ENCODE peak calls at places on chromosomes 3 and 15, in ten cellular contexts. T, X, P, Z, C, R, J, E, Q and H are unnamed samples.

GRCh38 chr3:60542981-60543380 is 708.3 kb downstream of the FHIT start:
- DNase-seq in X (no peak), P (no peak), C (no peak), T (no peak), Z (no peak), J (peak; percentile 66), Q (no peak), R (no peak), E (no peak), H (no peak)

GRCh38 chr3:38521391-38521987 is 25.3 kb downstream of the EXOG start:
- DNase-seq in Q (peak; percentile 73), E (peak; percentile 85), J (no peak), T (peak; percentile 66), Z (peak; percentile 77), R (peak; percentile 70), C (peak; percentile 62), X (peak; percentile 47), P (peak; percentile 68), H (peak; percentile 57)

GRCh38 chr3:30538787-30539186 is 67.6 kb upstream of the TGFBR2 start:
- DNase-seq in J (no peak), T (no peak), R (no peak), Q (no peak), Z (no peak), P (no peak), C (peak; percentile 4), E (no peak), X (peak; percentile 18), H (no peak)

GRCh38 chr3:105483476-105483875 is 116.8 kb downstream of the ALCAM start:
- DNase-seq in J (no peak), C (no peak), Q (no peak), Z (no peak), T (no peak), X (no peak), R (no peak), P (no peak), E (no peak), H (no peak)

GRCh38 chr3:908839-909238 is 184.0 kb upstream of the CNTN6 start:
- DNase-seq in Q (no peak), E (no peak), T (no peak), Z (no peak), X (no peak), P (no peak), R (no peak), J (no peak), C (no peak), H (no peak)

GRCh38 chr3:78613366-78614008 is 1154.3 kb downstream of the ROBO1 start:
- DNase-seq in T (no peak), Z (peak; percentile 23), E (no peak), Q (no peak), P (no peak), C (no peak), X (no peak), J (no peak), R (no peak), H (no peak)

GRCh38 chr3:51385621-51386091 is 565 bp downstream of the MANF start:
- DNase-seq in E (peak; percentile 15), R (no peak), Z (no peak), T (no peak), J (no peak), X (no peak), C (no peak), P (no peak), Q (no peak), H (no peak)

GRCh38 chr3:17063591-17063990 is 178.8 kb downstream of the PLCL2 start:
- DNase-seq in Q (no peak), C (no peak), R (no peak), T (no peak), X (no peak), Z (no peak), P (no peak), E (no peak), J (no peak), H (no peak)

GRCh38 chr3:65883614-65884013 is 155.1 kb downstream of the MAGI1 start:
- DNase-seq in P (no peak), J (no peak), E (no peak), T (no peak), X (no peak), Z (peak; percentile 41), Q (no peak), C (no peak), R (no peak), H (no peak)

GRCh38 chr15:93030430-93031102 is 58.4 kb downstream of the RGMA start:
- DNase-seq in Q (peak; percentile 85), Z (peak; percentile 81), X (peak; percentile 91), R (peak; percentile 76), T (peak; percentile 75), J (peak; percentile 90), C (peak; percentile 48), E (peak; percentile 82), P (peak; percentile 73), H (peak; percentile 68)

GRCh38 chr15:89801471-89802205 is 13.0 kb downstream of the ANPEP start:
- DNase-seq in C (no peak), P (no peak), E (no peak), T (no peak), R (no peak), Z (no peak), J (no peak), Q (no peak), X (no peak), H (no peak)

GRCh38 chr3:50395070-50395860 is 35.9 kb upstream of the TMEM115 start:
- DNase-seq in J (no peak), X (no peak), Z (peak; percentile 19), P (no peak), T (no peak), C (no peak), R (no peak), Q (no peak), E (no peak), H (no peak)

DNA sequence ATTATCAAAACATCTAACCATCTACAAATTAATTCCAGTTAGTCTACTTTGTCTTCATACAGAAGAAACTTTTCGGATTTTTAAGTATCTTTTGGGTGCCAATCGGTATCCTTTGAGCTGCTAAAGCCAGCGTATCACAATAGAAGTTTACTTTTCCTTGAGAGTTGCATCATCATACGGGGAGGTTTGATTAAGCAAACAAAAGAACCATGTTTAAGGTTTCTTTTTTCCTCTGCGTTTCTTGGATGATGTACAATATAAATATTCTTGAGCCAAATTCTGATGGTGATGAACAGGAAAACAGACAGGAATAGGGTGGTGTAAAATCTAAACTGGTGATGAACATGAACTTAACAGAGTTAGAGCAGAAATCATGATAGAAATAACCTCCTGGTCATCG is 527.9 kb downstream of the FOXP1 start:
- DNase-seq in J (no peak), C (no peak), E (no peak), P (no peak), T (no peak), Q (no peak), X (no peak), R (no peak), Z (no peak), H (no peak)
- H3K4me1 ChIP-seq in J (peaks cover 97% of the 10 kb centered on the region), C (no peaks in the 10 kb centered on the region), E (no peaks in the 10 kb centered on the region), P (peaks cover 97% of the 10 kb centered on the region), T (no peaks in the 10 kb centered on the region), Q (peaks cover 27% of the 10 kb centered on the region), X (peaks cover 67% of the 10 kb centered on the region), R (peaks cover 29% of the 10 kb centered on the region), Z (peaks cover 52% of the 10 kb centered on the region), H (peaks cover 61% of the 10 kb centered on the region)

GRCh38 chr15:64153480-64154367 is 2.2 kb downstream of the SNX22 start:
- DNase-seq in Z (peak; percentile 92), J (peak; percentile 93), X (peak; percentile 98), R (peak; percentile 84), C (peak; percentile 57), T (peak; percentile 91), Q (peak; percentile 86), E (peak; percentile 92), P (peak; percentile 92), H (peak; percentile 88)
- TF ChIP-seq POLR2A in Z (no peak), J (no peak), X (peak; percentile 38), R (no peak), C (no peak), T (no peak), Q (no peak), E (no peak), P (peak; percentile 18), H (no peak)

GRCh38 chr3:24523195-24523594 is 28.5 kb upstream of the THRB start:
- DNase-seq in R (no peak), X (no peak), C (no peak), E (no peak), J (no peak), Q (no peak), P (no peak), T (no peak), Z (no peak), H (no peak)
- H3K4me1 ChIP-seq in R (no peaks in the 10 kb centered on the region), X (peaks cover 20% of the 10 kb centered on the region), C (no peaks in the 10 kb centered on the region), E (peaks cover 2% of the 10 kb centered on the region), J (peaks cover 10% of the 10 kb centered on the region), Q (peaks cover 6% of the 10 kb centered on the region), P (peaks cover 10% of the 10 kb centered on the region), T (no peaks in the 10 kb centered on the region), Z (peaks cover 18% of the 10 kb centered on the region), H (no peaks in the 10 kb centered on the region)

GRCh38 chr3:8650583-8651416 is 6.2 kb upstream of the SSUH2 start:
- DNase-seq in J (peak; percentile 25), T (no peak), Q (no peak), X (no peak), C (no peak), E (no peak), R (no peak), Z (no peak), P (no peak), H (no peak)

GRCh38 chr3:8653800-8654408 is 9.3 kb upstream of the SSUH2 start:
- DNase-seq in T (no peak), R (no peak), E (no peak), J (peak; percentile 17), Q (no peak), X (no peak), C (no peak), P (no peak), Z (no peak), H (no peak)

GRCh38 chr3:8649757-8650156 is 5.2 kb upstream of the SSUH2 start:
- DNase-seq in Z (no peak), J (peak; percentile 7), X (no peak), P (no peak), C (no peak), Q (no peak), T (no peak), E (no peak), R (no peak), H (no peak)

GRCh38 chr3:8652323-8652987 is 7.9 kb upstream of the SSUH2 start:
- DNase-seq in E (no peak), J (peak; percentile 10), R (no peak), P (no peak), T (no peak), C (no peak), X (no peak), Q (no peak), Z (no peak), H (no peak)

DNA sequence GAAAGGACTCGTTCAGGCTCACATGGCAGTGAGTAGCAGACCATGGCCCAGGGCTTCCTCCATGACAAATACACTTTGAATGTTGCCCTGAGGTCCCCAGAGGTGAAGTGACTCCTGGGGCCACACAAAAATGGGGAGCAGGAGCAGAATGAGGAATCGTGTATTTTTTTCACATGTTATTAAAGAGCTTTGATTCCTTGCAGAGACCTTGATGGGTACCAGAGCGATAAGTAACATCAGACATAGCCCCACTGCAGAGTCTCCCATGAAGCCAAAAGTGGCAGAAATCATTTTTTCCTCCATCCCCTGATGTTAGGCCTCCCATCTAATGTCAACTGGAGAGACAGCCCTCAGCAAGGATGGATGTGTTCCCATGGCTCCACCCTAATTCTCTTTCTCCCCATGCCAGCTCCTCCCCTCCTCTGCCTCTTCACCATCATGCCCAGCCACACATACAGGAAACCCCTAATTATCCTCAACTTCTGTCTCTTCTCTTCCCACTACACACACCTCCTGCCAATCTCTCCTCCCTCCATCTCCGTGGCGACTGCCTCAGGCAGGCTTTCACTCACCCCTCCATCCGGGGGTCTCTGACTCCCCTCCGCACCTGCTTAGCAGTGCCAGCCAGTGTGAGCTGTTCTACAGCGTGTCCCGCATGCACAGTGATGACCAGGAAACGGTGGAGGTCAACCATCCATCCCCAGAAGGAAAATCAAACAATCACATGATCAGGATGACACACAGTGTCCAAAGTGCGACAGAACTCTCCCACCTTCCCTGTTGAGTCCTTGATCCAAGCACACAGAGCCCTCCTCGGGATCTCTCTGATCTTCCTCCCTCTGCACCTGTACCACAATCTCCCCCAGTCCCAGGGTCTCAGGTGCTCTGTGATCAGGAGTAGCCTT is 7.1 kb upstream of the SSUH2 start:
- DNase-seq in J (peak; percentile 26), E (no peak), Q (no peak), P (peak; percentile 29), X (no peak), C (no peak), R (no peak), T (no peak), Z (no peak), H (no peak)
- TF ChIP-seq POLR2A in J (no peak), E (no peak), Q (no peak), P (no peak), X (no peak), C (no peak), R (no peak), T (no peak), Z (no peak), H (no peak)